ENCODE peak calls at places on chromosomes 2 and 18, in five cellular contexts. I, U, S, C and B are unnamed samples.
A peak's percentile ranks its signal among the peaks of the same experiment; 100 is the strongest.

GRCh38 chr2:26653207-26654060 is 12.3 kb upstream of the CIB4 start:
- DNase-seq in I (no peak), C (no peak), U (no peak), S (peak; percentile 10), B (no peak)

GRCh38 chr2:149420053-149420963 is 89.9 kb downstream of the LYPD6 start:
- DNase-seq in I (no peak), C (peak; percentile 19), S (no peak), U (no peak), B (no peak)

GRCh38 chr2:85914916-85915315 is 26.1 kb upstream of the ST3GAL5 start:
- DNase-seq in I (no peak), C (no peak), U (no peak), S (no peak), B (no peak)

GRCh38 chr2:189782221-189782671 is 1.9 kb downstream of the ORMDL1 start:
- DNase-seq in S (no peak), U (no peak), C (no peak), I (no peak), B (no peak)

GRCh38 chr2:39494784-39495251 is 57.7 kb upstream of the MAP4K3 start:
- DNase-seq in C (no peak), I (no peak), U (no peak), S (no peak), B (no peak)

GRCh38 chr2:104444392-104444791 is 409.5 kb upstream of the POU3F3 start:
- DNase-seq in S (no peak), I (no peak), C (no peak), U (no peak), B (no peak)

GRCh38 chr2:69618362-69618761 is 25.2 kb downstream of the AAK1 start:
- DNase-seq in S (no peak), U (no peak), C (no peak), I (no peak), B (peak; percentile 72)

GRCh38 chr2:186806591-186806990 is 42.4 kb downstream of the ZSWIM2 start:
- DNase-seq in C (no peak), U (no peak), I (no peak), S (no peak), B (no peak)

GRCh38 chr18:22680968-22681367 is 252.2 kb upstream of the RBBP8 start:
- DNase-seq in C (no peak), S (no peak), U (no peak), I (no peak), B (no peak)

GRCh38 chr2:39772812-39773152 is 6.3 kb downstream of the THUMPD2 start:
- DNase-seq in S (no peak), C (no peak), U (no peak), I (no peak), B (no peak)

GRCh38 chr2:100252811-100253698 is 69.2 kb downstream of the LONRF2 start:
- DNase-seq in I (no peak), U (no peak), S (peak; percentile 24), C (no peak), B (no peak)

GRCh38 chr2:10963155-10963554 is 51.4 kb downstream of the KCNF1 start:
- DNase-seq in U (no peak), I (no peak), C (no peak), S (no peak), B (no peak)

GRCh38 chr2:219661197-219661954 is 33.9 kb downstream of the SLC4A3 start:
- DNase-seq in C (no peak), S (no peak), U (no peak), I (no peak), B (no peak)

GRCh38 chr2:71938108-71938507 is 209.6 kb downstream of the CYP26B1 start:
- DNase-seq in C (peak; percentile 4), S (no peak), U (peak; percentile 14), I (no peak), B (peak; percentile 86)

GRCh38 chr2:181805228-181806038 is 86.1 kb upstream of the ITPRID2 start:
- DNase-seq in S (no peak), U (no peak), I (no peak), C (no peak), B (no peak)

GRCh38 chr2:31269087-31269486 is 35.1 kb downstream of the EHD3 start:
- DNase-seq in S (no peak), I (no peak), U (no peak), C (no peak), B (no peak)

GRCh38 chr2:7880126-7880525 is 801.7 kb upstream of the ID2 start:
- DNase-seq in I (no peak), S (no peak), U (no peak), C (no peak), B (peak; percentile 29)

GRCh38 chr2:166223298-166223697 is 95.5 kb upstream of the SCN1A start:
- DNase-seq in U (no peak), I (no peak), S (no peak), C (no peak), B (no peak)

GRCh38 chr2:199223791-199224190 is 233.9 kb downstream of the SATB2 start:
- DNase-seq in S (no peak), C (no peak), U (no peak), I (no peak), B (no peak)

GRCh38 chr2:230443540-230443939 is 27.5 kb downstream of the SP100 start:
- DNase-seq in S (no peak), I (no peak), C (no peak), U (no peak), B (no peak)

GRCh38 chr2:101818531-101819451 is 121.3 kb downstream of the MAP4K4 start:
- DNase-seq in C (no peak), I (no peak), S (no peak), U (no peak), B (no peak)

GRCh38 chr2:43210467-43211303 is 15.7 kb downstream of the ZFP36L2 start:
- DNase-seq in C (peak; percentile 68), S (peak; percentile 70), U (no peak), I (peak; percentile 58), B (no peak)
- TF ChIP-seq POLR2AphosphoS5 in C (peak; percentile 24), S (peak; percentile 39), U (no peak), I (no peak), B (peak; percentile 65)

DNA sequence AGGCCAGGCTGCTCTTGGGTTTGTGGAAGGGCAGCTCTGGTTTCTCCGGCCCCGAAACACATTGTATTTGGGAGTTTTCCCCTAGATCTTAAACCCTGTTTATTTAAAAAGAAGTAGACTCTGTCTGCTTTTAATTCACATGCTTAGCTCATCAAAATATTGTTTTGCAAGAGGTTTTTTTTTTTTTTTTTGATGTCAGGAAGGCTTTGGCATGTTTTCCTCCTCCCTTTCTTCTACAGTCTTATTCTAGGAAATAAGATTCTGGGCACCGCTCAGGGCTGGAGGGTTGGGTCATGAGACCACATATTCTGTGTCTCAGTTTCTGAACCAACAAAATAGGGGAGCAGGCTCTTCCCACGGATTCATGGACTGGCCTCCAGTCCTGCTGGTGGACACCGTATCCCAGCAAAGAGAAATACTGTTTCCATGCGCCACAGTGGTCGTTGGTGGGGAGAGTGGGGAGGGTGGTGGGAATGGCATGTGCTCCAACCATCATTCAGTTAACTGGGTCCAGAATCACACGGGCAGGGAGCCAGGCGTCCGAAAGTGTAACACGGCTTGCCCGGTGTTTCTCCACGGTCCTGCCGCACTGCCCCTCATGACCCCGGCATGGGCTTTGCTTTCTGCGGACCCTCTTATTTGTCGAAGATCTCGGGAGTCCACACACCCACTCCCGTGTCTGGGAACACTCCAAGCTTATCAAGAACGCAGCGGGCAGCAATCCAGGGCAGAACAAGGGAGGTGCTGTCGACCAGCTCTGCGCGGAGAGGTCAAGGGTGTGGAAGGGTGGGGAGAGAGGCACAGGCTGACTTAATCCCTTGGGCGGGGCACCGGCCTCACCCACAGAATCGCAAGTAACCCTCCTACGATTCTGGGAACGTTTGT is 176.7 kb downstream of the GLI2 start:
- DNase-seq in U (no peak), I (peak; percentile 78), C (peak; percentile 80), S (peak; percentile 81), B (no peak)
- TF ChIP-seq EP300 in U (no peak), I (no peak), C (no peak), S (no peak), B (no peak)

GRCh38 chr18:53883771-53884170 is 340.7 kb downstream of the MBD2 start:
- DNase-seq in U (no peak), C (no peak), S (no peak), I (no peak), B (no peak)

GRCh38 chr18:53886066-53886465 is 338.4 kb downstream of the MBD2 start:
- DNase-seq in S (no peak), I (no peak), C (no peak), U (no peak), B (no peak)

DNA sequence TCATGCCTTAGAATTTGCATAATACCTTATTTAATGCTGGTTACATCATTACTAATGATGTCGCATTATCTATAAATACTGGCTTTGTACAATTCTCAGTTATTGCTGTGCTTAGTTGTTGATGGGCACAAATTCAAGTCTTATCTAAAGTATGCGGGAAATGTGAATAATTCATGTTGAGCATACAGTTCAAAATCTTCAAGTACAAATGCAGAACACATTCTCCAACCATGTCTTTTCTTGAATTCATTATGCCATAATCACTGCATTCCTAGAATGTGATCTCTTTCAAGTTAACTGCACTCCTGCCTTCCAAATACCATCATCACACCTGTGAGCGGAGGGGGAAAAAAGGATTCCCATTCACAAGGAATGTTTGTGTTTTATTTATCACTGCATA is 337.0 kb downstream of the MBD2 start:
- DNase-seq in S (no peak), C (no peak), I (no peak), U (no peak), B (no peak)
- TF ChIP-seq CTCF in S (no peak), C (no peak), I (no peak), U (no peak), B (no peak)

GRCh38 chr18:29823671-29824070 is 1218.9 kb downstream of the DSC3 start:
- DNase-seq in U (no peak), C (no peak), I (no peak), S (no peak), B (no peak)

DNA sequence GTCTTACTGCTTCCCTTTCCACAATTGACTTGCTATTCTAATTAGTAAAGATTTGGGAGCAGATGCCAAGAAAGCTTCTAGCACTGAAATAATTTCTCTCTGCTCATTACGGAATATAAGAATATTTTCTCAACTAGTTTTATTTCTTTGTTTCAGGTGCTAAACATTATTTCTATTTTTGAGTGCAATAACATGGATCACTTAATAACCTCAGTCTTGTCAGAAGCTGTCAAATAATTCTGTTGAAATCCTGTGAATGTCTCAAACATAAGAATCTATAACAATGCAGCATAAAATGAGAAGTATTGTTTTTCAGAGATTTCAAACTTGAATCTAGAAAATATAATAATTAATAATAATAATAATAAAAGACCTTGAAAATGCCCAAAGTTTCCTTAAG is 1221.0 kb downstream of the DSC3 start:
- DNase-seq in S (no peak), I (no peak), C (no peak), U (no peak), B (no peak)
- TF ChIP-seq POLR2AphosphoS5 in S (no peak), I (no peak), C (no peak), U (no peak), B (no peak)

DNA sequence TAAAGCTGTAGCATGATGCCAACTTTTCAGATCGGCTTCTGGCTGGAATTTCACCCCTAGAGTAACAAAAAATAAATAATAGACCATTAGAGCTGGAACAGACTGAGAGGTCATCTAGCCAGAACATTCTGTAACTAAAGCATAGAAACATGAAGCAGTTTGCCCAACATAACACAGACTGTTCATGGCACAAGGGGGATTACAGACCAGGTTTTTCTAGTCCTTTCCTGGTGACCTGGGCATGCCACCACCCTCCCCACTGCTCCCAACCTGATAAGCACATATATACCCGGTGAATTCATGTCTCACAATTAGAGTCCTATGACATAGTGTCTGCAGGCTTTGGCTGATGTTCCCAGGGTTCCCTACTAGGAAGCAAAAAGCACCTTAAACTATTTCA is 116.4 kb upstream of the PPP1CB start:
- DNase-seq in S (peak; percentile 71), C (no peak), U (no peak), I (no peak), B (no peak)
- TF ChIP-seq EP300 in S (peak; percentile 90), C (peak; percentile 56), U (no peak), I (no peak), B (peak; percentile 94)

GRCh38 chr2:112607680-112608438 is 23.4 kb downstream of the CHCHD5 start:
- DNase-seq in I (no peak), U (no peak), S (no peak), C (no peak), B (no peak)
- TF ChIP-seq CTCF in I (no peak), U (no peak), S (no peak), C (no peak), B (no peak)

GRCh38 chr2:76850969-76851368 is 671.2 kb downstream of the LRRTM4 start:
- DNase-seq in U (no peak), S (no peak), I (no peak), C (no peak), B (no peak)
- TF ChIP-seq POLR2AphosphoS5 in U (no peak), S (no peak), I (no peak), C (no peak), B (no peak)